ENCODE peak calls at places on chromosomes 13 and 19, in five cellular contexts. One of them, this sample, is unnamed.

GRCh38 chr19:13212759-13213330 is 62.6 kb downstream of the IER2 start:
- DNase-seq in nephron progenitor cell: peak
- DNase-seq in WTC11: peak
- DNase-seq in ACHN: peak
- DNase-seq in kidney glomerular epithelial cell: peak
- DNase-seq in this sample: no peak

GRCh38 chr19:10756791-10757190 is 38.9 kb downstream of the DNM2 start:
- DNase-seq in nephron progenitor cell: no peak
- DNase-seq in ACHN: no peak
- DNase-seq in WTC11: no peak
- DNase-seq in kidney glomerular epithelial cell: no peak
- DNase-seq in this sample: no peak

GRCh38 chr19:40610396-40611064 is 9.4 kb downstream of the LTBP4 start:
- DNase-seq in nephron progenitor cell: no peak
- DNase-seq in ACHN: no peak
- DNase-seq in WTC11: no peak
- DNase-seq in kidney glomerular epithelial cell: no peak
- DNase-seq in this sample: no peak

GRCh38 chr19:23118400-23118799 is 1.6 kb downstream of the ZNF730 start:
- DNase-seq in nephron progenitor cell: no peak
- DNase-seq in kidney glomerular epithelial cell: no peak
- DNase-seq in ACHN: no peak
- DNase-seq in WTC11: peak
- DNase-seq in this sample: peak

GRCh38 chr13:111629933-111630332 is 309.5 kb downstream of the TEX29 start:
- DNase-seq in WTC11: no peak
- DNase-seq in ACHN: no peak
- DNase-seq in nephron progenitor cell: no peak
- DNase-seq in kidney glomerular epithelial cell: no peak
- DNase-seq in this sample: no peak

GRCh38 chr19:18765224-18765623 is 25.9 kb downstream of the COMP start:
- DNase-seq in WTC11: no peak
- DNase-seq in nephron progenitor cell: no peak
- DNase-seq in kidney glomerular epithelial cell: no peak
- DNase-seq in ACHN: no peak
- DNase-seq in this sample: no peak

GRCh38 chr19:38831142-38831605 is 420 bp downstream of the ECH1 start:
- DNase-seq in kidney glomerular epithelial cell: peak
- DNase-seq in nephron progenitor cell: peak
- DNase-seq in WTC11: peak
- DNase-seq in ACHN: peak
- DNase-seq in this sample: peak

GRCh38 chr13:73341748-73342147 is 282.9 kb downstream of the KLF5 start:
- DNase-seq in WTC11: no peak
- DNase-seq in nephron progenitor cell: peak
- DNase-seq in kidney glomerular epithelial cell: peak
- DNase-seq in ACHN: no peak
- DNase-seq in this sample: no peak

GRCh38 chr13:99282264-99283231 is 24.4 kb upstream of the GPR18 start:
- DNase-seq in ACHN: no peak
- DNase-seq in kidney glomerular epithelial cell: no peak
- DNase-seq in WTC11: no peak
- DNase-seq in nephron progenitor cell: no peak
- DNase-seq in this sample: no peak

GRCh38 chr13:95660981-95661581 is 15.9 kb upstream of the DNAJC3 start:
- DNase-seq in ACHN: peak
- DNase-seq in WTC11: no peak
- DNase-seq in kidney glomerular epithelial cell: peak
- DNase-seq in nephron progenitor cell: no peak
- DNase-seq in this sample: peak

GRCh38 chr13:113453962-113454361 is 674 bp upstream of the ADPRHL1 start:
- DNase-seq in WTC11: no peak
- DNase-seq in nephron progenitor cell: no peak
- DNase-seq in ACHN: no peak
- DNase-seq in kidney glomerular epithelial cell: no peak
- DNase-seq in this sample: no peak

GRCh38 chr19:31232871-31233270 is 116.4 kb downstream of the TSHZ3 start:
- DNase-seq in WTC11: no peak
- DNase-seq in nephron progenitor cell: no peak
- DNase-seq in ACHN: no peak
- DNase-seq in kidney glomerular epithelial cell: no peak
- DNase-seq in this sample: no peak

GRCh38 chr19:3852614-3853254 is 16.1 kb downstream of the ZFR2 start:
- DNase-seq in nephron progenitor cell: no peak
- DNase-seq in kidney glomerular epithelial cell: peak
- DNase-seq in ACHN: peak
- DNase-seq in WTC11: peak
- DNase-seq in this sample: no peak

GRCh38 chr13:51551446-51551845 is 32.8 kb upstream of the WDFY2 start:
- DNase-seq in WTC11: no peak
- DNase-seq in nephron progenitor cell: no peak
- DNase-seq in kidney glomerular epithelial cell: no peak
- DNase-seq in ACHN: no peak
- DNase-seq in this sample: no peak

GRCh38 chr19:35177377-35178274 is 23.1 kb downstream of the FXYD5 start:
- DNase-seq in WTC11: no peak
- DNase-seq in kidney glomerular epithelial cell: no peak
- DNase-seq in nephron progenitor cell: no peak
- DNase-seq in ACHN: no peak
- DNase-seq in this sample: no peak

GRCh38 chr19:34851277-34851804 is 75.4 kb upstream of the ZNF30 start:
- DNase-seq in nephron progenitor cell: no peak
- DNase-seq in WTC11: peak
- DNase-seq in kidney glomerular epithelial cell: no peak
- DNase-seq in ACHN: no peak
- DNase-seq in this sample: no peak

GRCh38 chr13:97302611-97303010 is 80.5 kb downstream of the MBNL2 start:
- DNase-seq in WTC11: no peak
- DNase-seq in nephron progenitor cell: no peak
- DNase-seq in ACHN: no peak
- DNase-seq in kidney glomerular epithelial cell: no peak
- DNase-seq in this sample: no peak

GRCh38 chr19:55672418-55672817 is 2.6 kb upstream of the EPN1 start:
- DNase-seq in kidney glomerular epithelial cell: no peak
- DNase-seq in ACHN: no peak
- DNase-seq in WTC11: no peak
- DNase-seq in nephron progenitor cell: no peak
- DNase-seq in this sample: no peak

GRCh38 chr19:47231215-47232054 is 436 bp upstream of the BBC3 start:
- DNase-seq in ACHN: peak
- DNase-seq in WTC11: peak
- DNase-seq in nephron progenitor cell: peak
- DNase-seq in kidney glomerular epithelial cell: peak
- DNase-seq in this sample: peak

GRCh38 chr19:9487016-9487415 is 11.4 kb downstream of the ZNF560 start:
- DNase-seq in ACHN: no peak
- DNase-seq in kidney glomerular epithelial cell: no peak
- DNase-seq in WTC11: no peak
- DNase-seq in nephron progenitor cell: no peak
- DNase-seq in this sample: no peak

GRCh38 chr13:98083507-98083906 is 59.4 kb upstream of the FARP1 start:
- DNase-seq in WTC11: no peak
- DNase-seq in ACHN: peak
- DNase-seq in nephron progenitor cell: no peak
- DNase-seq in kidney glomerular epithelial cell: peak
- DNase-seq in this sample: no peak

GRCh38 chr19:33580026-33580644 is 41.6 kb upstream of the CHST8 start:
- DNase-seq in ACHN: no peak
- DNase-seq in kidney glomerular epithelial cell: no peak
- DNase-seq in nephron progenitor cell: no peak
- DNase-seq in WTC11: no peak
- DNase-seq in this sample: no peak

GRCh38 chr13:60433505-60433904 is 36.5 kb downstream of the TDRD3 start:
- DNase-seq in ACHN: no peak
- DNase-seq in nephron progenitor cell: no peak
- DNase-seq in kidney glomerular epithelial cell: no peak
- DNase-seq in WTC11: no peak
- DNase-seq in this sample: peak

GRCh38 chr19:43638214-43638990 is 1.2 kb downstream of the CADM4 start:
- DNase-seq in ACHN: no peak
- DNase-seq in kidney glomerular epithelial cell: no peak
- DNase-seq in nephron progenitor cell: no peak
- DNase-seq in WTC11: no peak
- DNase-seq in this sample: no peak

GRCh38 chr19:19262190-19263057 is 10.7 kb downstream of the TM6SF2 start:
- DNase-seq in nephron progenitor cell: peak
- DNase-seq in kidney glomerular epithelial cell: no peak
- DNase-seq in WTC11: peak
- DNase-seq in ACHN: no peak
- DNase-seq in this sample: no peak

GRCh38 chr19:1000095-1000494 is at the start of gene GRIN3B:
- DNase-seq in WTC11: peak
- DNase-seq in nephron progenitor cell: peak
- DNase-seq in kidney glomerular epithelial cell: no peak
- DNase-seq in ACHN: peak
- DNase-seq in this sample: no peak

GRCh38 chr19:48896191-48896720 is 2.3 kb downstream of the TULP2 start:
- DNase-seq in WTC11: peak
- DNase-seq in nephron progenitor cell: peak
- DNase-seq in kidney glomerular epithelial cell: no peak
- DNase-seq in ACHN: no peak
- DNase-seq in this sample: no peak

GRCh38 chr13:62706035-62706434 is 1290.4 kb upstream of the PCDH20 start:
- DNase-seq in ACHN: no peak
- DNase-seq in WTC11: no peak
- DNase-seq in nephron progenitor cell: no peak
- DNase-seq in kidney glomerular epithelial cell: no peak
- DNase-seq in this sample: no peak

GRCh38 chr13:104181526-104182231 is 1115.5 kb upstream of the SLC10A2 start:
- DNase-seq in WTC11: no peak
- DNase-seq in nephron progenitor cell: no peak
- DNase-seq in ACHN: no peak
- DNase-seq in kidney glomerular epithelial cell: no peak
- DNase-seq in this sample: no peak

GRCh38 chr13:105952233-105952767 is 583.2 kb downstream of the EFNB2 start:
- DNase-seq in kidney glomerular epithelial cell: no peak
- DNase-seq in nephron progenitor cell: no peak
- DNase-seq in WTC11: no peak
- DNase-seq in ACHN: no peak
- DNase-seq in this sample: no peak

GRCh38 chr19:40995355-40995754 is 4.3 kb downstream of the CYP2B6 start:
- DNase-seq in nephron progenitor cell: no peak
- DNase-seq in kidney glomerular epithelial cell: no peak
- DNase-seq in WTC11: no peak
- DNase-seq in ACHN: no peak
- DNase-seq in this sample: no peak

GRCh38 chr19:50542825-50543428 is 25.3 kb downstream of the LRRC4B start:
- DNase-seq in ACHN: no peak
- DNase-seq in nephron progenitor cell: no peak
- DNase-seq in WTC11: no peak
- DNase-seq in kidney glomerular epithelial cell: no peak
- DNase-seq in this sample: no peak

GRCh38 chr13:21074601-21075302 is 13.4 kb upstream of the LATS2 start:
- DNase-seq in ACHN: no peak
- DNase-seq in kidney glomerular epithelial cell: no peak
- DNase-seq in nephron progenitor cell: no peak
- DNase-seq in WTC11: no peak
- DNase-seq in this sample: peak

GRCh38 chr13:82062772-82063171 is 1721.8 kb upstream of the SPRY2 start:
- DNase-seq in kidney glomerular epithelial cell: no peak
- DNase-seq in WTC11: no peak
- DNase-seq in nephron progenitor cell: no peak
- DNase-seq in ACHN: no peak
- DNase-seq in this sample: no peak

GRCh38 chr13:95643814-95644598 is 500 bp downstream of the DZIP1 start:
- DNase-seq in ACHN: no peak
- DNase-seq in nephron progenitor cell: no peak
- DNase-seq in kidney glomerular epithelial cell: peak
- DNase-seq in WTC11: peak
- DNase-seq in this sample: peak

GRCh38 chr13:109700176-109700575 is 86.2 kb downstream of the IRS2 start:
- DNase-seq in ACHN: peak
- DNase-seq in nephron progenitor cell: peak
- DNase-seq in kidney glomerular epithelial cell: peak
- DNase-seq in WTC11: no peak
- DNase-seq in this sample: peak

GRCh38 chr19:24074720-24075119 is 12.3 kb upstream of the ZNF254 start:
- DNase-seq in ACHN: no peak
- DNase-seq in WTC11: no peak
- DNase-seq in nephron progenitor cell: no peak
- DNase-seq in kidney glomerular epithelial cell: no peak
- DNase-seq in this sample: no peak

GRCh38 chr13:79398915-79399314 is 7.1 kb downstream of the RBM26 start:
- DNase-seq in ACHN: no peak
- DNase-seq in WTC11: no peak
- DNase-seq in kidney glomerular epithelial cell: no peak
- DNase-seq in nephron progenitor cell: no peak
- DNase-seq in this sample: peak

GRCh38 chr13:82802528-82802927 is 1079.7 kb downstream of the SLITRK1 start:
- DNase-seq in nephron progenitor cell: no peak
- DNase-seq in kidney glomerular epithelial cell: no peak
- DNase-seq in ACHN: no peak
- DNase-seq in WTC11: no peak
- DNase-seq in this sample: no peak